ENCODE peak calls at places on chromosome 20, in four cellular contexts. B, P, X and K are unnamed samples.
A peak's percentile ranks its signal among the peaks of the same experiment; 100 is the strongest.

GRCh38 chr20:58228484-58229197 is at the start of gene ANKRD60:
- DNase-seq in B (no peak), P (no peak), X (no peak), K (no peak)

GRCh38 chr20:41497186-41497895 is 120.8 kb downstream of the CHD6 start:
- DNase-seq in B (peak; percentile 93), P (no peak), X (no peak), K (no peak)

GRCh38 chr20:35561671-35562070 is 19.8 kb downstream of the ERGIC3 start:
- DNase-seq in B (no peak), P (no peak), X (no peak), K (no peak)

GRCh38 chr20:63071541-63072181 is 64.9 kb upstream of the BHLHE23 start:
- DNase-seq in B (no peak), P (no peak), X (peak; percentile 29), K (peak; percentile 46)

GRCh38 chr20:1499528-1500420 is 8.6 kb upstream of the SIRPB2 start:
- DNase-seq in B (no peak), P (no peak), X (no peak), K (no peak)

GRCh38 chr20:59804347-59804746 is 129.1 kb downstream of the SYCP2 start:
- DNase-seq in B (no peak), P (no peak), X (no peak), K (no peak)

GRCh38 chr20:7091655-7092054 is 324.2 kb downstream of the BMP2 start:
- DNase-seq in B (no peak), P (no peak), X (no peak), K (no peak)

GRCh38 chr20:17795003-17795402 is 95.2 kb downstream of the BANF2 start:
- DNase-seq in B (no peak), P (no peak), X (no peak), K (no peak)

GRCh38 chr20:21102691-21103311 is 3.4 kb downstream of the LINC00237 start:
- DNase-seq in B (no peak), P (no peak), X (no peak), K (no peak)

GRCh38 chr20:51106011-51106410 is 83.1 kb upstream of the KCNG1 start:
- DNase-seq in B (peak; percentile 15), P (no peak), X (no peak), K (no peak)

GRCh38 chr20:39462436-39462835 is 500.3 kb downstream of the DHX35 start:
- DNase-seq in B (no peak), P (no peak), X (no peak), K (no peak)

GRCh38 chr20:40895182-40895581 is 133.4 kb upstream of the TOP1 start:
- DNase-seq in B (no peak), P (no peak), X (no peak), K (no peak)

GRCh38 chr20:42041000-42041565 is 422.9 kb upstream of the CHD6 start:
- DNase-seq in B (no peak), P (no peak), X (no peak), K (peak; percentile 2)

DNA sequence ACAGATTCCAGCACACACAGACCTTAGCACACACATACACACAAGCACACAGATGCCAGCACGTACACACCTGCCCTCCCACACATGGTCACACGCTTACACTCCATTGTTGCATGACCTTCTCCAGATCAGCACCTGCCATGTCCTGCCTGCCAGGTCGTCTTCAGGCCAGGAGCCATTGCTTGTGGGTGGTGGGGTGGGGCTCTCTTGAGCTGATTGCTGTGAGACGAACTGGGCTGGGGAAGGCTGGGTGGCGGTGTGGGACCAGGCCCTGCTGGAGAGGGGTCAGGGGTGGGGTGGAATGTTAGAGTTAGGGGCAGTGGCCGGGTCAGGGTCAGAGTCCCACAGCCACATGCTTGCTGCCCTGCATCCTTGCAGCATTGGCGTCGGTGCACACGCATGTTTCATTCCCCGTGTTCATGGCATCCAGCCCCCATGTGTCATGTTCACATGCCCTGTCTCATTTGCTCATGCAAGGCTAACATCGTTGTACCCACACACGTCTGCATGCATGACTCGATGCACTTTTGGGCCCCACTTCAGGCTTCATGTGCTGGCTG is 6.5 kb upstream of the NPBWR2 start:
- DNase-seq in B (no peak), P (no peak), X (no peak), K (no peak)
- TF ChIP-seq SUZ12 in B (no peak), P (no peak), X (no peak), K (no peak)

DNA sequence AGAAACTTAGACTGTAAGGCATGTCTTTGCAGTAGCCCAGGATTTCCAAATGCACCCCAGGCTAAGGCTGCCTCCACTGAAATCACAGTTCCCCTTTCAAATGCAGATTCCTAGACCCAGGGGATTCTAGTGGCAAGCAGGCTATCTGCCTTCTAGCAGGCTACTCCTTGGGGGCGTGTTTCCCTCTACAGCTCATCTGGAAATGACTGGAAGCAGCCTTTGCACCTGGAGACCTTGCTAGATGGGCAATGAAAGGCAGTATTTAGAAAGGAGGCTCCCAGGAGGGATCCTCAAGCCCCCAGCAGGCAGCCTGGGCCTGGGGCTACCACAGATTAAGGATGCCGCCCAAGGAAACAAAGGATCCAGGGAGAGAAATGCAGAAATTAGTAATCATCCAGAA is 26.0 kb upstream of the SYNDIG1 start:
- DNase-seq in B (no peak), P (no peak), X (peak; percentile 73), K (peak; percentile 72)
- H3K9ac ChIP-seq in B (no peak overlapping the region), P (no peak overlapping the region), X (no peak overlapping the region), K (no peak overlapping the region)

DNA sequence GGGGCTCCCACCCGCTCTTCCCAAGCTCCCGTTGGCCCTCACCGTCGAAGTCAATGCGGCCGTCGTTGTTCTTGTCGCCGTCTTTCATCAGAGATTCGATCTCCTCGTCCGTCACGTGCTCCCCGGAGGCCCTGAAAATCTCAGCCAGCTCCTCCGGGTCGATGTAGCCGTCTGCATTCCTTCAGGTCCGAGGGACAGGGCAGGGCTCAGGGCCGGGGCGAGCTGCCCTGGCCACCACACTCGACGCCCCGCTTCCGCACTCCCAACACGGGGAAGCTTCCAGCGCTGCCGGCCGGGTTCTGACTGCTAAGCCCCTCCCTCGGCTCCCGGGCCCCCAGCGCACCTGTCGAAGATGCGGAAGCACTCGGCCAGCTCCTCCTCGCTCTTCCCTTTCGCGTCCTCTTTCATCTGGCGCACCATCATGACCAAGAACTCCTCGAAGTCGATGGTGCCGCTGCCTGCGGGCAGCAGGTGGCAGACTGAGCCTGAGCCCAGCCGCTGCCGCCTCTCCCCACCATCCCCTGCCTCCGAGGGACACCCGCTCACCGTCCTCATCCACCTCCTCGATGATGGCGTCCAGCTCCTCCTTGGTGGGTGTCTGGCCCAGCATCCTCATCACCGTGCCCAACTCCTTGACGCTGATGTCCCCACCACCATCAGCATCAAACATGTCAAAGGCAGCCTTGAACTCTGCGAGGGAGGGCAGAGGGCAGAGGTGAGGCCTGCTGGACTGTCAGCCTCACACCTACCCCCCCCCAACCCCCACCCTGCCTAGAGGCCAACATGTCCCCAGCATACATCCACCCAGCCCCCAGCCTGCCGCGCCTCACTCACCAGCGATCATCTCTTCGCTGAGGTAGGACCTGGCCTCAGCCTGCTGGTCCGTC is 2.9 kb downstream of the TNNC2 start:
- DNase-seq in B (peak; percentile 51), P (no peak), X (peak; percentile 53), K (no peak)
- TF ChIP-seq YY1 in B (peak; percentile 66), P (no peak), X (peak; percentile 72), K (no peak)

GRCh38 chr20:48339147-48339985 is 488.4 kb downstream of the PREX1 start:
- DNase-seq in B (no peak), P (peak; percentile 63), X (no peak), K (no peak)
- TF ChIP-seq SUZ12 in B (no peak), P (no peak), X (no peak), K (no peak)

DNA sequence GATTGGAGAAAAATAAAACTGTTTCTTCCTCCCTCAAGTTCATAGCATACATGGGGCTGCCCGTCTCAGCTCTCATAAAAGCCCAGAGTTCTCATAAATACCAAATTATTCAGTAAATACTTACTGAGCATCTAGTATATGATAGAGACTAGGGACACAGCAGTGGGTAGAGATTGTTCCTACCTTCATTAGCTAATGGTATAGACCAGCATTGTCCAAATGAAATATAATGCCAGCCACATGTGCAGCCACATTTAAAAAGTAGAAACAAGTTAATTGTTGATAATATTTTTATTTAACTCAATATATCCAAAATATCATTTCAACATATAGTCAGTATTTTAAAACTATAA is 1.1 kb downstream of the TTLL9 start:
- DNase-seq in B (no peak), P (no peak), X (no peak), K (no peak)
- H3K9ac ChIP-seq in B (no peak overlapping the region), P (no peak overlapping the region), X (no peak overlapping the region), K (no peak overlapping the region)